ENCODE peak calls at places on chromosomes 4 and X, in seven cellular contexts. J is retina; V is NCI-H774; H is stimulated activated CD4-positive, alpha-beta T cell treated with anti-CD3 and anti-CD28 coated beads, Interleukin-2, amount 100 ng/mL, for 48 hours; T is endothelial cell; B is T47D; D is MCF 10A. Q is an unnamed sample.

GRCh38 chr4:175927121-175927520 is 115.1 kb upstream of the GPM6A start:
- DNase-seq in V (no peak), T (no peak), D (peak), B (no peak), H (no peak), J (no peak), Q (no peak)

GRCh38 chrX:17563515-17563914 is 173.8 kb upstream of the SCML1 start:
- DNase-seq in V (no peak), J (no peak), B (no peak), D (no peak), H (no peak), T (no peak), Q (no peak)

GRCh38 chrX:47078129-47079043 is at the start of gene RGN:
- DNase-seq in H (no peak), B (no peak), V (no peak), D (no peak), J (peak), T (peak), Q (no peak)

GRCh38 chrX:16610121-16610565 is 39.8 kb upstream of the S100G start:
- DNase-seq in H (no peak), T (no peak), V (no peak), B (peak), D (no peak), J (no peak), Q (no peak)

GRCh38 chr4:2290974-2291704 is 29.2 kb upstream of the MXD4 start:
- DNase-seq in H (peak), V (no peak), J (no peak), T (no peak), D (no peak), B (no peak), Q (peak)

GRCh38 chrX:127459784-127460183 is 592.4 kb downstream of the ACTRT1 start:
- DNase-seq in D (peak), J (no peak), H (no peak), T (no peak), B (peak), V (no peak), Q (no peak)

GRCh38 chr4:154489558-154490260 is 1.9 kb downstream of the DCHS2 start:
- DNase-seq in V (no peak), T (no peak), J (peak), B (no peak), D (no peak), H (no peak), Q (no peak)

GRCh38 chrX:274904-275475 is 6.2 kb upstream of the PLCXD1 start:
- DNase-seq in B (no peak), H (no peak), T (peak), J (no peak), V (no peak), D (no peak), Q (no peak)

GRCh38 chr4:114562176-114562904 is 36.3 kb upstream of the UGT8 start:
- DNase-seq in J (no peak), H (no peak), V (no peak), D (no peak), B (no peak), T (no peak), Q (no peak)

GRCh38 chr4:67881226-67881625 is 2.6 kb downstream of the TMPRSS11D start:
- DNase-seq in V (no peak), J (no peak), B (no peak), D (no peak), T (no peak), H (no peak), Q (no peak)

GRCh38 chrX:39613508-39613921 is 484.2 kb downstream of the BCOR start:
- DNase-seq in V (no peak), T (peak), J (peak), H (no peak), B (peak), D (peak), Q (no peak)

GRCh38 chr4:78737020-78737419 is 39.1 kb upstream of the BMP2K start:
- DNase-seq in T (no peak), D (no peak), J (no peak), H (no peak), V (no peak), B (no peak), Q (no peak)

GRCh38 chr4:138627096-138627495 is 384.9 kb upstream of the SLC7A11 start:
- DNase-seq in H (no peak), J (no peak), B (no peak), T (no peak), D (peak), V (no peak), Q (no peak)

GRCh38 chr4:622071-622995 is 3.0 kb upstream of the PDE6B start:
- DNase-seq in J (no peak), V (no peak), T (no peak), B (no peak), H (no peak), D (no peak), Q (no peak)

GRCh38 chr4:104394409-104394813 is 100.3 kb downstream of the CXXC4 start:
- DNase-seq in J (peak), D (no peak), B (peak), V (peak), T (no peak), H (no peak), Q (no peak)

GRCh38 chr4:184810720-184811119 is 15.0 kb downstream of the ACSL1 start:
- DNase-seq in H (no peak), J (no peak), B (no peak), D (no peak), T (no peak), V (no peak), Q (no peak)

GRCh38 chr4:22129454-22130075 is 181.0 kb upstream of the KCNIP4 start:
- DNase-seq in V (no peak), T (peak), J (peak), B (peak), H (peak), D (peak), Q (no peak)

GRCh38 chr4:118683513-118683912 is 1.7 kb upstream of the METTL14 start:
- DNase-seq in T (no peak), H (no peak), B (peak), J (no peak), V (no peak), D (peak), Q (no peak)

GRCh38 chr4:183588169-183588675 is 70.8 kb downstream of the RWDD4 start:
- DNase-seq in V (no peak), J (no peak), H (no peak), B (no peak), T (no peak), D (no peak), Q (no peak)

GRCh38 chr4:156660470-156660869 is 311.1 kb downstream of the PDGFC start:
- DNase-seq in J (no peak), H (no peak), V (no peak), T (no peak), D (no peak), B (no peak), Q (no peak)

GRCh38 chrX:38868941-38869378 is 67.7 kb downstream of the MID1IP1 start:
- DNase-seq in D (peak), B (no peak), J (no peak), T (no peak), V (no peak), H (no peak), Q (no peak)

GRCh38 chrX:74009041-74009440 is 294.9 kb upstream of the ZCCHC13 start:
- DNase-seq in J (no peak), B (no peak), D (peak), H (no peak), V (no peak), T (no peak), Q (no peak)

GRCh38 chr4:109588176-109588575 is 28.1 kb downstream of the MCUB start:
- DNase-seq in T (no peak), H (peak), B (no peak), J (no peak), V (no peak), D (peak), Q (no peak)

GRCh38 chrX:48458711-48459110 is 11.3 kb downstream of the SLC38A5 start:
- DNase-seq in H (no peak), D (no peak), T (no peak), B (peak), J (no peak), V (no peak), Q (no peak)

GRCh38 chr4:173025131-173025530 is 143.5 kb upstream of the GALNT7 start:
- DNase-seq in V (peak), J (peak), T (peak), D (peak), H (no peak), B (peak), Q (no peak)

GRCh38 chrX:1618689-1619088 is 3.8 kb downstream of the ASMT start:
- DNase-seq in T (no peak), H (no peak), V (no peak), D (no peak), J (no peak), B (no peak), Q (no peak)

GRCh38 chrX:25005034-25005381 is 10.8 kb downstream of the ARX start:
- DNase-seq in H (no peak), V (no peak), D (no peak), J (peak), B (no peak), T (no peak), Q (no peak)

GRCh38 chrX:5708209-5708608 is 520.5 kb downstream of the NLGN4X start:
- DNase-seq in T (no peak), V (no peak), J (no peak), H (no peak), B (no peak), D (no peak), Q (no peak)

GRCh38 chr4:26731342-26731741 is 129.3 kb upstream of the STIM2 start:
- DNase-seq in D (no peak), B (no peak), J (no peak), H (no peak), V (no peak), T (no peak), Q (no peak)

GRCh38 chr4:155787113-155787710 is 28.4 kb downstream of the GUCY1B1 start:
- DNase-seq in B (peak), D (peak), H (no peak), T (peak), J (peak), V (peak), Q (no peak)

GRCh38 chrX:10006770-10007169 is 39.6 kb downstream of the CLDN34 start:
- DNase-seq in V (no peak), D (no peak), J (no peak), B (peak), H (no peak), T (no peak), Q (no peak)

GRCh38 chr4:98399915-98400314 is 138.7 kb downstream of the RAP1GDS1 start:
- DNase-seq in B (no peak), H (no peak), D (no peak), T (no peak), V (no peak), J (no peak), Q (no peak)

GRCh38 chr4:102439835-102440234 is 61.3 kb upstream of the NFKB1 start:
- DNase-seq in H (no peak), J (no peak), D (peak), B (no peak), T (no peak), V (no peak), Q (no peak)

GRCh38 chr4:187799735-187800134 is 195.8 kb upstream of the ZFP42 start:
- DNase-seq in H (no peak), T (no peak), D (no peak), J (no peak), B (no peak), V (no peak), Q (no peak)

GRCh38 chr4:2712261-2712842 is 43.8 kb downstream of the TNIP2 start:
- DNase-seq in B (peak), T (peak), J (no peak), D (no peak), H (no peak), V (no peak), Q (no peak)

GRCh38 chr4:77797239-77797638 is 21.9 kb downstream of the CNOT6L start:
- DNase-seq in T (no peak), V (no peak), D (peak), H (no peak), B (no peak), J (no peak), Q (no peak)

GRCh38 chrX:71547339-71547738 is 14.4 kb downstream of the OGT start:
- DNase-seq in D (no peak), H (no peak), T (no peak), B (no peak), J (no peak), V (no peak), Q (no peak)

GRCh38 chrX:17500145-17500579 is 125.2 kb downstream of the NHS start:
- DNase-seq in T (no peak), J (no peak), D (no peak), H (no peak), V (no peak), B (no peak), Q (no peak)

GRCh38 chr4:54499308-54500074 is 158.3 kb upstream of the KIT start:
- DNase-seq in H (no peak), V (no peak), T (no peak), D (peak), J (peak), B (no peak), Q (no peak)